ENCODE peak calls at places on chromosomes 7 and 10, in four cellular contexts. S is left lung, Y is HCT116, L is SJSA1. Q is an unnamed sample.
A peak's percentile ranks its signal among the peaks of the same experiment; 100 is the strongest.

GRCh38 chr10:43854042-43854441 is 205.4 kb upstream of the ZNF32 start:
- DNase-seq in S (no peak), Y (peak; percentile 35), L (peak; percentile 80), Q (peak; percentile 95)

GRCh38 chr10:132546567-132547420 is 9.2 kb downstream of the INPP5A start:
- DNase-seq in S (peak; percentile 39), Y (no peak), L (no peak), Q (no peak)

GRCh38 chr10:29584436-29584835 is 50.3 kb downstream of the SVIL start:
- DNase-seq in S (no peak), Y (no peak), L (no peak), Q (no peak)

GRCh38 chr10:31678139-31678536 is 250.5 kb downstream of the ARHGAP12 start:
- DNase-seq in S (no peak), Y (no peak), L (no peak), Q (no peak)

GRCh38 chr10:112217413-112218390 is 34.1 kb upstream of the GPAM start:
- DNase-seq in S (no peak), Y (no peak), L (no peak), Q (no peak)

GRCh38 chr7:145339319-145339718 is 503.5 kb upstream of the TPK1 start:
- DNase-seq in S (no peak), Y (no peak), L (no peak), Q (no peak)

GRCh38 chr10:115827650-115828049 is 445.4 kb downstream of the GFRA1 start:
- DNase-seq in S (no peak), Y (no peak), L (no peak), Q (no peak)

GRCh38 chr10:86243651-86244155 is 122.9 kb downstream of the GRID1 start:
- DNase-seq in S (no peak), Y (no peak), L (no peak), Q (no peak)

GRCh38 chr7:37065779-37066271 is 341.5 kb upstream of the AOAH start:
- DNase-seq in S (no peak), Y (no peak), L (no peak), Q (no peak)

GRCh38 chr10:124992462-124993344 is 50.8 kb downstream of the ZRANB1 start:
- DNase-seq in S (peak; percentile 45), Y (peak; percentile 43), L (peak; percentile 48), Q (peak; percentile 44)

GRCh38 chr7:67019562-67020390 is 23.1 kb downstream of the TYW1 start:
- DNase-seq in S (no peak), Y (no peak), L (no peak), Q (no peak)

GRCh38 chr7:46157414-46157813 is 236.3 kb upstream of the IGFBP3 start:
- DNase-seq in S (no peak), Y (no peak), L (no peak), Q (no peak)

GRCh38 chr7:105808703-105809590 is 67.5 kb downstream of the ATXN7L1 start:
- DNase-seq in S (peak; percentile 56), Y (no peak), L (peak; percentile 33), Q (peak; percentile 74)

GRCh38 chr7:156778668-156779067 is 114.3 kb downstream of the LMBR1 start:
- DNase-seq in S (no peak), Y (no peak), L (no peak), Q (no peak)

GRCh38 chr7:43506460-43506859 is 76.4 kb upstream of the STK17A start:
- DNase-seq in S (no peak), Y (no peak), L (no peak), Q (no peak)

GRCh38 chr7:25493811-25494366 is 265.6 kb upstream of the NPVF start:
- DNase-seq in S (no peak), Y (no peak), L (no peak), Q (no peak)

GRCh38 chr10:86363184-86363832 is 3.3 kb downstream of the GRID1 start:
- DNase-seq in S (no peak), Y (no peak), L (no peak), Q (no peak)

GRCh38 chr7:80330434-80330833 is 181.4 kb downstream of the GNAT3 start:
- DNase-seq in S (no peak), Y (no peak), L (peak; percentile 6), Q (no peak)

GRCh38 chr7:106952658-106953231 is 87.7 kb downstream of the PIK3CG start:
- DNase-seq in S (peak; percentile 57), Y (no peak), L (no peak), Q (peak; percentile 20)

GRCh38 chr7:55234408-55234807 is 130.7 kb upstream of the LANCL2 start:
- DNase-seq in S (no peak), Y (no peak), L (no peak), Q (no peak)

GRCh38 chr7:80335473-80336232 is 176.2 kb downstream of the GNAT3 start:
- DNase-seq in S (no peak), Y (no peak), L (no peak), Q (no peak)

GRCh38 chr10:68301790-68302502 is 29.9 kb upstream of the HNRNPH3 start:
- DNase-seq in S (no peak), Y (peak; percentile 49), L (peak; percentile 43), Q (peak; percentile 32)

GRCh38 chr10:76111986-76112825 is 680.8 kb downstream of the LRMDA start:
- DNase-seq in S (no peak), Y (no peak), L (no peak), Q (no peak)

GRCh38 chr7:144011458-144012230 is 11.5 kb downstream of the OR6B1 start:
- DNase-seq in S (no peak), Y (no peak), L (no peak), Q (no peak)

GRCh38 chr10:47337243-47337642 is 10.9 kb upstream of the RBP3 start:
- DNase-seq in S (no peak), Y (no peak), L (no peak), Q (no peak)

GRCh38 chr10:121580276-121581116 is 17.7 kb downstream of the FGFR2 start:
- DNase-seq in S (no peak), Y (no peak), L (no peak), Q (no peak)

GRCh38 chr10:6847561-6847960 is 267.5 kb upstream of the PRKCQ start:
- DNase-seq in S (no peak), Y (no peak), L (no peak), Q (no peak)

GRCh38 chr7:104843198-104843597 is 170.8 kb upstream of the KMT2E start:
- DNase-seq in S (no peak), Y (no peak), L (no peak), Q (no peak)

GRCh38 chr10:72173635-72174296 is 42.0 kb upstream of the ANAPC16 start:
- DNase-seq in S (no peak), Y (peak; percentile 27), L (peak; percentile 95), Q (no peak)

GRCh38 chr7:36279251-36279925 is 110.3 kb upstream of the ANLN start:
- DNase-seq in S (no peak), Y (no peak), L (peak; percentile 44), Q (no peak)

GRCh38 chr7:41891967-41892755 is 189.3 kb upstream of the INHBA start:
- DNase-seq in S (no peak), Y (no peak), L (no peak), Q (no peak)

GRCh38 chr7:6576024-6576866 is 1.0 kb upstream of the ZDHHC4 start:
- DNase-seq in S (no peak), Y (no peak), L (no peak), Q (no peak)

DNA sequence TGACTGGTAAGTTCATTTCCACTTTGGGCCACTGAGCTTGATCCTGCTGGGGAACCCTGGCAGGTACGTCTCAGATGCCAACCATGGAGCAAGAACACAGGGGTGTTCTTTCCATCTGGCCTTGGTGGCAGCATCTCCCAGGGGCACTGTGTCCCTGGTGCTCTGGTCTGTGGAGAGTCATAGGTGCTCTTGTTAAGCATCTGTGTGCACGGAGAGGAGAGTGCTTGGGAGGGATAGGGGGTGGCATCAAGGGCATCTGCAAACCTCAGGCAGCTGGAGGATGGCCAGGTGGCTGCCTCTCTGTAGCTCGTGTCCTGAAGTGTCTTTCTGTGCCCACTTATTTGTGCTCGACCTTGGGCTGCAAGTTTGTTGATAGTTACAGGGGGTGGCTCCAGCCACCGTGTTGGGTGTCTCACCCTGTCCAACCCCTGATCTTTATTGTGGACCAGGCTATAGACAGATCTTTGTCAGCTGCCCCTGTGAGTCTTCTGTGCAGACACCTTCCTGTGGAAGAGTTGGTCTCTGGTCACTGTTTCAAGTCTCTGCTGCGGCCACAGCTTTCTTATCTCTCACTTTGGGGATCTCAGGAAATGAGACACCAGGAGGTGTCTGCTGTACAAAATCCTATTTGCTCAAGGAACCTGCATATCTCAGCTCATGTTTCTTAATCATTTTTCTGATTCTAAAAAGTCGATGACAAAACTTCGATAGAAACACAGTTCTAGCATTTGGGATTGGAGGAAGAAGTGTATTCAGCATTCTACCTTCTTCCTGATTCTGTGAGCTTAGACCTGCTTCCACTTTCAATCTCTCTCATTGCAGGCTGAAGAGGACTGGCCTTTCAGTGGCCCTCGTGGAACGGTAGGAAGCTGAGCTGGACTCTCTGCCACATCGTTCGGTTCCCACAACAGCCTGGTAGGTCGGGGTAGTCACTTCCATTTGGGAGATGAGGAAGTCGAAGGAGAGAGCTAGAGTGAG is 17.2 kb upstream of the GIMAP8 start:
- DNase-seq in S (peak; percentile 40), Y (no peak), L (no peak), Q (no peak)
- H3K4me3 ChIP-seq in S (no peak overlapping the region), Y (no peak overlapping the region), L (no peak overlapping the region), Q (no peak overlapping the region)

DNA sequence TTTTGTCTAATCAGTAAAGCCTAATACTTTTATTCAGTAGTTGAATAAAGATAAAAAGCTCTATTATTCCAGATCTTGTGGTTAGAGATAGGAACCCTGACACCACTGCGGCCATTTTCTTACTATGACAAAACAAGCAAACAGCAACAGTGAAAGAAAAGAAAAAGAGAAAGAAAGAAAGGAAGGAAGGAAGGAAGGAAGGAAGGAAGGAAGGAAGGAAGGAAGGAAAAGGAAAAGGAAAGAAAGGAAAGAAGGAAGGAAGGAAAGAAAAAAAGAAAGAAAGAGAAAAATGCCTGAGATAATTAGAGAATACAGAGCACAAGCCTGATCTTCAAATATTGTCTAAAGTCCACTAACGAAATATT is 140.0 kb downstream of the ETV1 start:
- DNase-seq in S (no peak), Y (no peak), L (no peak), Q (no peak)
- H3K4me3 ChIP-seq in S (no peak overlapping the region), Y (no peak overlapping the region), L (no peak overlapping the region), Q (no peak overlapping the region)

DNA sequence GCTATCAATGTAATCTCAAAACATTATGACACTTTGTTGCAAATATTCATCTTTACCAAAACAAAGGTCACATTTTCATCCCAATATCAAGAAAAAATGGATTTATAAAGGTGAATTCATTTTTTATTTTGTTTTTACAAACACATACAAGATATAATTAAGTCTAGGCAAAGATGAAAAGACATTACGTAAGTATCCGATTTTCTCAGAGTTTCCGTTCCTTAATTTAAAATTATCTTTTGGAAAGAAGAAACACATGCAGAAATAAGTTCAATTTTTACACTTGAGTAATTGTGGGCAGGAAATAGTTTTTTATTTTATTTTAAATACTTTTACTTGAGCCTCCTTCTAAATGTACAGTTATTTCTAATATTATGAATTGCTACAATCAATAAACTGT is 24.6 kb downstream of the RTKN2 start:
- DNase-seq in S (no peak), Y (no peak), L (no peak), Q (no peak)
- H3K4me3 ChIP-seq in S (no peak overlapping the region), Y (no peak overlapping the region), L (no peak overlapping the region), Q (peak overlapping the region; percentile 30)

DNA sequence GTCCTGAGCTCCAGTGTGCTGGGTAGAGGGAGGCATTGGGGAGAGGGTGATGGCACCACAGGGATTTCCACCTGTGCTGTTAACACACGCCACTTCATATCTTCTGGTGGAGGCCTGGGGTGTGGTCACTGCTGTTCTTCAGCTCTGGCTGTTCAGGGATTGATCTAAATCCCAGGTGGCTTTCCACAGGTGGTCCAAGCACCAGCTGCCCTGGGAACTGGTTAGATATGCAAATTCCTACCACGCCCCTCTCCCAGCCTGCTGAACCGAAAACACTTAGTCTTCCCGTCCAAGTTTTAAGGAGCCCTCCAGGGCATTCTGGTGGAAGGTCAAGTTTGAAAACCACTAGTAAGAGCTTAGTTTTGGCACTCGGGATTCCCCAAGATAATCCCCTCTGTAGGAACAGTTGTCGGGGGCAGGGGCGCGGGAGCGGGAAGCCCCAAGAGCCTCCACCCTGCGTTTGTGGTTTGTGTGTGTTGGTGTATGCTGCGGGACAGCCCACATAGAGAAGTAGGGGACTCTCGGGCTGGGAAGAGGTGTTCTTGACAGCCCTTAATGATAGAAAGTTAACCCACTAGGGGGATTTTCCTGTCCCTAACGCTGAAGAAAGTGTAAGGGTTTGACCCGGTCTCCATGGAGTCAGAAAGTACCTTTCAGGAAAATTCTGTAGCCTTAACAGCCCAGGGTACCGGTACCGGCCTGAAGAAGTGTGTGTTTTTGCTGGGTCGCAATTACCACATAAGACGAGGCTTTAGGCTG is 5.1 kb downstream of the DEPP1 start:
- DNase-seq in S (no peak), Y (no peak), L (no peak), Q (no peak)
- H3K4me3 ChIP-seq in S (no peak overlapping the region), Y (no peak overlapping the region), L (no peak overlapping the region), Q (no peak overlapping the region)

Q was measured in HFF-Myc.